ENCODE peak calls at places on chromosomes 16 and 17, in four cellular contexts. E is aorta, V is stomach, D is heart right ventricle. H is an unnamed sample.

GRCh38 chr17:50055426-50056216 is at the start of gene ITGA3:
- DNase-seq in E (peak; percentile 90), V (peak; percentile 89), D (peak; percentile 78), H (peak; percentile 94)

GRCh38 chr17:76153640-76154039 is 12.6 kb upstream of the FOXJ1 start:
- DNase-seq in E (no peak), V (no peak), D (no peak), H (peak; percentile 37)

GRCh38 chr16:53090591-53091507 is 36.1 kb downstream of the CHD9 start:
- DNase-seq in E (peak; percentile 94), V (peak; percentile 71), D (peak; percentile 92), H (peak; percentile 89)

GRCh38 chr17:81285179-81285878 is 9.8 kb downstream of the SLC38A10 start:
- DNase-seq in E (peak; percentile 94), V (peak; percentile 56), D (peak; percentile 82), H (peak; percentile 90)

GRCh38 chr17:830381-830780 is 48.2 kb downstream of the MRM3 start:
- DNase-seq in E (no peak), V (no peak), D (no peak), H (no peak)

GRCh38 chr16:68910051-68910450 is 66.7 kb downstream of the TANGO6 start:
- DNase-seq in E (no peak), V (no peak), D (no peak), H (no peak)

GRCh38 chr17:65670667-65671371 is 109.4 kb upstream of the AXIN2 start:
- DNase-seq in E (no peak), V (no peak), D (no peak), H (no peak)

GRCh38 chr16:4944333-4945281 is 7.7 kb upstream of the PPL start:
- DNase-seq in E (peak; percentile 95), V (peak; percentile 94), D (peak; percentile 86), H (peak; percentile 95)

GRCh38 chr17:75635610-75636202 is 2.5 kb downstream of the SMIM5 start:
- DNase-seq in E (no peak), V (peak; percentile 93), D (peak; percentile 55), H (peak; percentile 82)

GRCh38 chr17:13642188-13642587 is 40.5 kb upstream of the HS3ST3A1 start:
- DNase-seq in E (no peak), V (no peak), D (no peak), H (no peak)

GRCh38 chr17:2054262-2054739 is 602 bp upstream of the HIC1 start:
- DNase-seq in E (no peak), V (no peak), D (no peak), H (no peak)

GRCh38 chr17:42405963-42406495 is 17.0 kb downstream of the CAVIN1 start:
- DNase-seq in E (peak; percentile 88), V (peak; percentile 90), D (peak; percentile 90), H (peak; percentile 90)

GRCh38 chr16:69865701-69866100 is 85.4 kb upstream of the CLEC18A start:
- DNase-seq in E (no peak), V (peak; percentile 51), D (no peak), H (no peak)

GRCh38 chr16:57616871-57617270 is 11.6 kb upstream of the ADGRG1 start:
- DNase-seq in E (peak; percentile 14), V (peak; percentile 20), D (no peak), H (peak; percentile 34)

GRCh38 chr16:83852774-83853173 is 45.0 kb downstream of the HSBP1 start:
- DNase-seq in E (no peak), V (no peak), D (no peak), H (no peak)

GRCh38 chr16:84718-85452 is 6.9 kb downstream of the MPG start:
- DNase-seq in E (peak; percentile 95), V (peak; percentile 53), D (no peak), H (peak; percentile 77)

GRCh38 chr16:709651-710499 is 4.3 kb upstream of the FBXL16 start:
- DNase-seq in E (no peak), V (no peak), D (no peak), H (no peak)

GRCh38 chr16:12132290-12132689 is 155.8 kb downstream of the SNX29 start:
- DNase-seq in E (no peak), V (no peak), D (no peak), H (no peak)

GRCh38 chr16:65667013-65667578 is 545.2 kb upstream of the CDH11 start:
- DNase-seq in E (no peak), V (no peak), D (no peak), H (no peak)

GRCh38 chr16:76940251-76940650 is 250.7 kb upstream of the MON1B start:
- DNase-seq in E (no peak), V (no peak), D (no peak), H (no peak)

GRCh38 chr17:77966476-77966875 is 8.0 kb downstream of the TNRC6C start:
- DNase-seq in E (no peak), V (no peak), D (no peak), H (no peak)

GRCh38 chr16:21283521-21284289 is 5.6 kb upstream of the CRYM start:
- DNase-seq in E (peak; percentile 66), V (peak; percentile 30), D (peak; percentile 64), H (peak; percentile 76)

GRCh38 chr16:29662000-29662728 is 883 bp upstream of the SPN start:
- DNase-seq in E (no peak), V (no peak), D (no peak), H (no peak)
- H3K4me3 ChIP-seq in E (no peak overlapping the region), V (peak overlapping the region; percentile 41), D (no peak overlapping the region), H (peak overlapping the region; percentile 51)

GRCh38 chr17:57461082-57461481 is 204.8 kb downstream of the MSI2 start:
- DNase-seq in E (no peak), V (no peak), D (no peak), H (no peak)

GRCh38 chr17:57464191-57464864 is 208.0 kb downstream of the MSI2 start:
- DNase-seq in E (peak; percentile 38), V (no peak), D (peak; percentile 68), H (no peak)

GRCh38 chr17:57462007-57462579 is 205.8 kb downstream of the MSI2 start:
- DNase-seq in E (peak; percentile 4), V (no peak), D (no peak), H (no peak)

GRCh38 chr17:57465551-57465950 is 209.2 kb downstream of the MSI2 start:
- DNase-seq in E (no peak), V (no peak), D (no peak), H (no peak)

GRCh38 chr17:57463103-57463885 is 207.0 kb downstream of the MSI2 start:
- DNase-seq in E (peak; percentile 36), V (no peak), D (no peak), H (no peak)
- H3K4me1 ChIP-seq in E (no peaks in the 10 kb centered on the region), V (no peaks in the 10 kb centered on the region), D (peaks cover 4% of the 10 kb centered on the region), H (no peaks in the 10 kb centered on the region)

GRCh38 chr17:6657633-6658287 is 6.2 kb downstream of the C17orf100 start:
- DNase-seq in E (no peak), V (no peak), D (no peak), H (no peak)
- H3K27ac ChIP-seq in E (no peak overlapping the region), V (no peak overlapping the region), D (no peak overlapping the region), H (no peak overlapping the region)

GRCh38 chr17:4704991-4705390 is 1.1 kb upstream of the PELP1 start:
- DNase-seq in E (no peak), V (no peak), D (no peak), H (no peak)
- H3K4me3 ChIP-seq in E (no peak overlapping the region), V (no peak overlapping the region), D (no peak overlapping the region), H (no peak overlapping the region)

GRCh38 chr17:17144916-17145665 is 61.0 kb downstream of the PLD6 start:
- DNase-seq in E (no peak), V (no peak), D (peak; percentile 8), H (no peak)

GRCh38 chr17:17150450-17150804 is 55.7 kb downstream of the PLD6 start:
- DNase-seq in E (no peak), V (no peak), D (no peak), H (no peak)

GRCh38 chr17:17146791-17147406 is 59.2 kb downstream of the PLD6 start:
- DNase-seq in E (no peak), V (no peak), D (peak; percentile 48), H (no peak)

GRCh38 chr17:17149520-17150449 is 56.3 kb downstream of the PLD6 start:
- DNase-seq in E (no peak), V (no peak), D (no peak), H (no peak)

DNA sequence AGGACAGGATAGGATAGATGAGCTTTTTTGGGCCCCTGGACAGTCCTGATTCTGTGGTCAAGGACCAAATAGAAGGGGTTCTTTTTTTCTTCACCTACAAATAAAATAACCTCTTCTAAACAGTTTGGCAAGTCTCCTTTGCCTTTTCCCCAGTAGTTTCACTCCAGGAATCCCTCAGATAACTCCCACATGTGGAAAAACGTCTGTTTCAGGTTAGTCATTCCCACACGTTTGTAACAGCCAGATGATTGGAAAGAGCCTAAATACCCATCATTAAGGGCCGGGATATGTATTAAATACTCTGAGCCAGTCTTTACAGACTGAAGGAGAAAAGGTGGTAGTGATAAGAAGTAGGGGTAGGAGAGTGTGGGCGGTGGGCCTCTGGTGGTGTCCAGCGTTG is 58.3 kb downstream of the PLD6 start:
- DNase-seq in E (no peak), V (no peak), D (no peak), H (no peak)
- H3K4me1 ChIP-seq in E (peaks cover 5% of the 10 kb centered on the region), V (peaks cover 14% of the 10 kb centered on the region), D (peaks cover 12% of the 10 kb centered on the region), H (peaks cover 15% of the 10 kb centered on the region)

DNA sequence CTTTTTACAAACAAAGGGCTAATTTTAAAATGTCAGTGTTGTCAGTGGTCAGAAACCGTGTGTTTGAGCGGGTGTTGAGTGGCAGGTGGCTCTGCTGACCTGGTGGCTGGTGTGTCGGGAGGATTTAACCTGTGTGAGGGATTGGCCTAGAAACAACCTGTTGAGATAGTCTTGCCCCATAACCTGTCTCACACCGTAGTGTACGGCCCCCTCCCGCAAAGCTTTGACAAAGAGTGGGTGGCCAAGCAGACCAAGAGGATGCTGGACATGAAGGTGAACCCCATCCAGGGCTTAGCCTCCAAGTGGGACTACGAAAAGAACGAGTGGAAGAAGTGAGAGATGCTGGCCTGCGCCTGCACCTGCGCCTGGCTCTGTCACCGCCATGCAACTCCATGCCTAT is 7.0 kb downstream of the COX4I1 start:
- DNase-seq in E (no peak), V (no peak), D (no peak), H (no peak)
- H3K27ac ChIP-seq in E (no peak overlapping the region), V (no peak overlapping the region), D (no peak overlapping the region), H (no peak overlapping the region)

GRCh38 chr17:82314012-82314720 is 3.2 kb downstream of the CD7 start:
- DNase-seq in E (peak; percentile 32), V (no peak), D (no peak), H (no peak)
- H3K4me3 ChIP-seq in E (no peak overlapping the region), V (no peak overlapping the region), D (no peak overlapping the region), H (no peak overlapping the region)

DNA sequence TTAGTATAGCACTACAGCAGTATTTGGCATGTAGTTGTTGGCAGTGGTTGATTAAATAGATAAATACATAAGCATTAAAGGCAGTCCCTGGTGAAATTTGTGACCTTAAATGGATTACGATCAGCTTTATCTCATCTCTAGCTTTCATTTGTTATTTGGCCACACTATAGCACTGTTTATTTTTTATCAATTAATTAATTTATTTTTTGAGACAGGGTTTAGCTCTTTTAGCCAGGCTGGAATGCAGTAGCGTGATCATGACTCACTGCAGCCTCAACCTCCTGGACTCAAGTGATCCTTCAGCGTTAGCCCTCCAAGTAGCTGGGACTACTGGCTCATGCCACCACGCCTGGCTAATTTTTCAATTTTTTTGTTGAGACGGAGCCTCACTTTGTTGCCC is 18.7 kb upstream of the ARHGAP17 start:
- DNase-seq in E (no peak), V (no peak), D (no peak), H (no peak)
- H3K4me1 ChIP-seq in E (no peaks in the 10 kb centered on the region), V (peaks cover 22% of the 10 kb centered on the region), D (no peaks in the 10 kb centered on the region), H (peaks cover 7% of the 10 kb centered on the region)